ENCODE peak calls at places on chromosomes 16 and 17, in seven cellular contexts. One of them, this sample, is unnamed.

GRCh38 chr16:14455577-14455976 is 174.5 kb downstream of the PARN start:
- DNase-seq in transverse colon: no peak
- DNase-seq in thyroid gland: no peak
- DNase-seq in endothelial cell of umbilical vein: no peak
- DNase-seq in sigmoid colon: no peak
- DNase-seq in stomach: no peak
- DNase-seq in IMR-90: peak; percentile 73
- DNase-seq in this sample: no peak

GRCh38 chr17:66018786-66019185 is 173.1 kb downstream of the CEP112 start:
- DNase-seq in transverse colon: no peak
- DNase-seq in thyroid gland: no peak
- DNase-seq in endothelial cell of umbilical vein: peak; percentile 86
- DNase-seq in sigmoid colon: no peak
- DNase-seq in stomach: no peak
- DNase-seq in IMR-90: no peak
- DNase-seq in this sample: no peak

GRCh38 chr16:22073350-22073749 is 19.0 kb upstream of the VWA3A start:
- DNase-seq in transverse colon: no peak
- DNase-seq in thyroid gland: no peak
- DNase-seq in endothelial cell of umbilical vein: no peak
- DNase-seq in sigmoid colon: no peak
- DNase-seq in stomach: no peak
- DNase-seq in IMR-90: peak; percentile 15
- DNase-seq in this sample: no peak

GRCh38 chr17:66900126-66901010 is 64.1 kb upstream of the CACNG4 start:
- DNase-seq in transverse colon: no peak
- DNase-seq in thyroid gland: no peak
- DNase-seq in endothelial cell of umbilical vein: peak; percentile 6
- DNase-seq in sigmoid colon: no peak
- DNase-seq in stomach: no peak
- DNase-seq in IMR-90: peak; percentile 55
- DNase-seq in this sample: no peak

GRCh38 chr17:7613769-7614421 is 802 bp downstream of the FXR2 start:
- DNase-seq in transverse colon: no peak
- DNase-seq in thyroid gland: no peak
- DNase-seq in endothelial cell of umbilical vein: peak; percentile 21
- DNase-seq in sigmoid colon: peak; percentile 83
- DNase-seq in stomach: no peak
- DNase-seq in IMR-90: peak; percentile 50
- DNase-seq in this sample: no peak

GRCh38 chr16:54829691-54830090 is 101.0 kb upstream of the IRX5 start:
- DNase-seq in transverse colon: no peak
- DNase-seq in thyroid gland: no peak
- DNase-seq in endothelial cell of umbilical vein: no peak
- DNase-seq in sigmoid colon: no peak
- DNase-seq in stomach: no peak
- DNase-seq in IMR-90: no peak
- DNase-seq in this sample: no peak

GRCh38 chr16:81448154-81449131 is 3.8 kb downstream of the CMIP start:
- DNase-seq in transverse colon: peak; percentile 90
- DNase-seq in thyroid gland: no peak
- DNase-seq in endothelial cell of umbilical vein: no peak
- DNase-seq in sigmoid colon: no peak
- DNase-seq in stomach: peak; percentile 73
- DNase-seq in IMR-90: no peak
- DNase-seq in this sample: no peak

GRCh38 chr17:41555105-41555887 is 16.6 kb downstream of the KRT9 start:
- DNase-seq in transverse colon: peak; percentile 69
- DNase-seq in thyroid gland: no peak
- DNase-seq in endothelial cell of umbilical vein: peak; percentile 87
- DNase-seq in sigmoid colon: no peak
- DNase-seq in stomach: no peak
- DNase-seq in IMR-90: no peak
- DNase-seq in this sample: no peak

GRCh38 chr17:82807562-82807961 is 32.3 kb downstream of the ZNF750 start:
- DNase-seq in transverse colon: no peak
- DNase-seq in thyroid gland: no peak
- DNase-seq in endothelial cell of umbilical vein: no peak
- DNase-seq in sigmoid colon: no peak
- DNase-seq in stomach: no peak
- DNase-seq in IMR-90: no peak
- DNase-seq in this sample: no peak

GRCh38 chr17:10879110-10879509 is 41.2 kb upstream of the PIRT start:
- DNase-seq in transverse colon: peak; percentile 59
- DNase-seq in thyroid gland: peak; percentile 15
- DNase-seq in endothelial cell of umbilical vein: no peak
- DNase-seq in sigmoid colon: no peak
- DNase-seq in stomach: peak; percentile 50
- DNase-seq in IMR-90: no peak
- DNase-seq in this sample: peak; percentile 50

GRCh38 chr16:84532299-84532724 is 27.9 kb upstream of the MEAK7 start:
- DNase-seq in transverse colon: peak; percentile 24
- DNase-seq in thyroid gland: peak; percentile 63
- DNase-seq in endothelial cell of umbilical vein: peak; percentile 93
- DNase-seq in sigmoid colon: peak; percentile 78
- DNase-seq in stomach: no peak
- DNase-seq in IMR-90: peak; percentile 98
- DNase-seq in this sample: peak; percentile 72

GRCh38 chr17:1490643-1491405 is 1.7 kb downstream of the MYO1C start:
- DNase-seq in transverse colon: peak; percentile 84
- DNase-seq in thyroid gland: peak; percentile 63
- DNase-seq in endothelial cell of umbilical vein: peak; percentile 59
- DNase-seq in sigmoid colon: peak; percentile 83
- DNase-seq in stomach: peak; percentile 68
- DNase-seq in IMR-90: no peak
- DNase-seq in this sample: peak; percentile 54

GRCh38 chr17:19005789-19006430 is 1.3 kb upstream of the FAM83G start:
- DNase-seq in transverse colon: no peak
- DNase-seq in thyroid gland: no peak
- DNase-seq in endothelial cell of umbilical vein: no peak
- DNase-seq in sigmoid colon: no peak
- DNase-seq in stomach: no peak
- DNase-seq in IMR-90: no peak
- DNase-seq in this sample: no peak

GRCh38 chr16:50666658-50667496 is 14.2 kb downstream of the SNX20 start:
- DNase-seq in transverse colon: no peak
- DNase-seq in thyroid gland: no peak
- DNase-seq in endothelial cell of umbilical vein: no peak
- DNase-seq in sigmoid colon: no peak
- DNase-seq in stomach: no peak
- DNase-seq in IMR-90: no peak
- DNase-seq in this sample: no peak

GRCh38 chr17:62869885-62870580 is 61.9 kb upstream of the MARCHF10 start:
- DNase-seq in transverse colon: no peak
- DNase-seq in thyroid gland: no peak
- DNase-seq in endothelial cell of umbilical vein: no peak
- DNase-seq in sigmoid colon: no peak
- DNase-seq in stomach: no peak
- DNase-seq in IMR-90: peak; percentile 88
- DNase-seq in this sample: peak; percentile 38

GRCh38 chr17:41799366-41799765 is 12.4 kb downstream of the P3H4 start:
- DNase-seq in transverse colon: no peak
- DNase-seq in thyroid gland: no peak
- DNase-seq in endothelial cell of umbilical vein: no peak
- DNase-seq in sigmoid colon: no peak
- DNase-seq in stomach: no peak
- DNase-seq in IMR-90: no peak
- DNase-seq in this sample: no peak

GRCh38 chr16:88974080-88974479 is 2.9 kb downstream of the CBFA2T3 start:
- DNase-seq in transverse colon: no peak
- DNase-seq in thyroid gland: no peak
- DNase-seq in endothelial cell of umbilical vein: no peak
- DNase-seq in sigmoid colon: no peak
- DNase-seq in stomach: no peak
- DNase-seq in IMR-90: no peak
- DNase-seq in this sample: no peak
- H3K4me1 ChIP-seq in transverse colon: no peaks in the 10 kb centered on the region
- H3K4me1 ChIP-seq in thyroid gland: no peaks in the 10 kb centered on the region
- H3K4me1 ChIP-seq in endothelial cell of umbilical vein: peaks cover 4% of the 10 kb centered on the region
- H3K4me1 ChIP-seq in sigmoid colon: no peaks in the 10 kb centered on the region
- H3K4me1 ChIP-seq in stomach: no peaks in the 10 kb centered on the region
- H3K4me1 ChIP-seq in IMR-90: no peaks in the 10 kb centered on the region
- H3K4me1 ChIP-seq in this sample: no peaks in the 10 kb centered on the region

GRCh38 chr16:728131-728889 is 1.4 kb downstream of the HAGHL start:
- DNase-seq in transverse colon: peak; percentile 79
- DNase-seq in thyroid gland: peak; percentile 47
- DNase-seq in endothelial cell of umbilical vein: peak; percentile 55
- DNase-seq in sigmoid colon: peak; percentile 83
- DNase-seq in stomach: peak; percentile 69
- DNase-seq in IMR-90: peak; percentile 78
- DNase-seq in this sample: peak; percentile 78
- TF ChIP-seq POLR2A in transverse colon: no peak
- TF ChIP-seq POLR2A in thyroid gland: no peak
- TF ChIP-seq POLR2A in endothelial cell of umbilical vein: peak; percentile 17
- TF ChIP-seq POLR2A in sigmoid colon: no peak
- TF ChIP-seq POLR2A in stomach: no peak
- TF ChIP-seq POLR2A in IMR-90: peak; percentile 24
- TF ChIP-seq POLR2A in this sample: no peak

GRCh38 chr16:62665269-62665668 is 629.0 kb upstream of the CDH8 start:
- DNase-seq in transverse colon: no peak
- DNase-seq in thyroid gland: no peak
- DNase-seq in endothelial cell of umbilical vein: no peak
- DNase-seq in sigmoid colon: no peak
- DNase-seq in stomach: no peak
- DNase-seq in IMR-90: no peak
- DNase-seq in this sample: no peak
- H3K4me3 ChIP-seq in transverse colon: no peak overlapping the region
- H3K4me3 ChIP-seq in thyroid gland: no peak overlapping the region
- H3K4me3 ChIP-seq in endothelial cell of umbilical vein: no peak overlapping the region
- H3K4me3 ChIP-seq in sigmoid colon: no peak overlapping the region
- H3K4me3 ChIP-seq in stomach: no peak overlapping the region
- H3K4me3 ChIP-seq in IMR-90: no peak overlapping the region
- H3K4me3 ChIP-seq in this sample: no peak overlapping the region

DNA sequence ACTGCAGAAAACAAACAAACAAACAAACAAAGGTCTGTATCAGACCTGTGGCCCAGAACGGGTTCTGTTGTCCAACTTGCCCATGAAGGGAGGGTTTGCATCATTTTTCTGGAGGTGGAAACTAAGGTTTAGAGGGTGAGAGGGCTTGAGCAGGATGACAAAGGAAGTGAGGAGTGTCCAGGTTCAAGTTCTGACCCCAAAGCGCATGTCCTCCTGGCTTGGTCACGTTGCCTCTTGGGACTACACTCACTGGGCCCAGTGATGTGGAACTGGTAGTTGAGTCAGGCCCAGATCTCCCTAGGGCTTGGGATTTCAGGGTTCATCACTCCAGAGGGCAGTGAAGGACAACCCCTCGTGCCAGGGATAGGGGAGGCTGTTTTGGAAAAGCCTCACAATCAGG is 1.8 kb downstream of the SREBF1 start:
- DNase-seq in transverse colon: no peak
- DNase-seq in thyroid gland: peak; percentile 56
- DNase-seq in endothelial cell of umbilical vein: no peak
- DNase-seq in sigmoid colon: no peak
- DNase-seq in stomach: no peak
- DNase-seq in IMR-90: no peak
- DNase-seq in this sample: no peak
- H3K4me1 ChIP-seq in transverse colon: peaks cover 68% of the 10 kb centered on the region
- H3K4me1 ChIP-seq in thyroid gland: peaks cover 67% of the 10 kb centered on the region
- H3K4me1 ChIP-seq in endothelial cell of umbilical vein: peaks cover 43% of the 10 kb centered on the region
- H3K4me1 ChIP-seq in sigmoid colon: peaks cover 84% of the 10 kb centered on the region
- H3K4me1 ChIP-seq in stomach: peaks cover 75% of the 10 kb centered on the region
- H3K4me1 ChIP-seq in IMR-90: peaks cover 43% of the 10 kb centered on the region
- H3K4me1 ChIP-seq in this sample: peaks cover 59% of the 10 kb centered on the region

GRCh38 chr16:2816751-2817495 is at the start of gene PRSS21:
- DNase-seq in transverse colon: peak; percentile 8
- DNase-seq in thyroid gland: no peak
- DNase-seq in endothelial cell of umbilical vein: no peak
- DNase-seq in sigmoid colon: peak; percentile 63
- DNase-seq in stomach: no peak
- DNase-seq in IMR-90: no peak
- DNase-seq in this sample: no peak
- TF ChIP-seq POLR2A in transverse colon: no peak
- TF ChIP-seq POLR2A in thyroid gland: no peak
- TF ChIP-seq POLR2A in endothelial cell of umbilical vein: no peak
- TF ChIP-seq POLR2A in sigmoid colon: no peak
- TF ChIP-seq POLR2A in stomach: no peak
- TF ChIP-seq POLR2A in IMR-90: no peak
- TF ChIP-seq POLR2A in this sample: no peak

DNA sequence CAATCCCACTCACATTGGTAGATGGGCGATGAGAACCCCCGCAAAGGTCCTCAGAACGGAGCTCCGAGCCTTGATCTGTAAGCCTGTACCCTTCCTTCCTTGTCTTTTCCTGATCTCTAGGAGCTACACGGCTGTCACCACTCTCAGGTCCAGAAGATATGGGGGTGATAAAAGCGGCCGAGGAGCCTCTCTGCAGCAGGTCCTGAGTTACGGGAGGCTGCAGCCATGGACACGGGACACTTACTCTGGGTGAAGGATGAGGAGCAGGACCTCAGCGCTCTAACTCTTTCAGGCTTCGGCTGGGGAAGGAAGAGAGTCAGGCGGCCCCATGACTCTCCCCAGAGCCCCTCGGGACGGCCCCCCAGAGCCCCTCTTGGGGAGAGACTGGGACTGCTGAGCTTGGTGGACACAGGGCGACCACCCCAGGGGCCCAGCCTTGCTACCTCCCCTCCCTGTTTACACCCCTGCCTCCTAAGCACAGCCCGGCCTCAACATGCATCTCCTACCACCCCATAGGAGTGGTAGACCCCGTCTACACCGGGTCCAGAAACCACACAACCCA is 74.4 kb downstream of the SDK2 start:
- DNase-seq in transverse colon: no peak
- DNase-seq in thyroid gland: no peak
- DNase-seq in endothelial cell of umbilical vein: no peak
- DNase-seq in sigmoid colon: no peak
- DNase-seq in stomach: no peak
- DNase-seq in IMR-90: no peak
- DNase-seq in this sample: no peak
- H3K4me3 ChIP-seq in transverse colon: no peak overlapping the region
- H3K4me3 ChIP-seq in thyroid gland: no peak overlapping the region
- H3K4me3 ChIP-seq in endothelial cell of umbilical vein: no peak overlapping the region
- H3K4me3 ChIP-seq in sigmoid colon: no peak overlapping the region
- H3K4me3 ChIP-seq in stomach: no peak overlapping the region
- H3K4me3 ChIP-seq in IMR-90: no peak overlapping the region
- H3K4me3 ChIP-seq in this sample: no peak overlapping the region

DNA sequence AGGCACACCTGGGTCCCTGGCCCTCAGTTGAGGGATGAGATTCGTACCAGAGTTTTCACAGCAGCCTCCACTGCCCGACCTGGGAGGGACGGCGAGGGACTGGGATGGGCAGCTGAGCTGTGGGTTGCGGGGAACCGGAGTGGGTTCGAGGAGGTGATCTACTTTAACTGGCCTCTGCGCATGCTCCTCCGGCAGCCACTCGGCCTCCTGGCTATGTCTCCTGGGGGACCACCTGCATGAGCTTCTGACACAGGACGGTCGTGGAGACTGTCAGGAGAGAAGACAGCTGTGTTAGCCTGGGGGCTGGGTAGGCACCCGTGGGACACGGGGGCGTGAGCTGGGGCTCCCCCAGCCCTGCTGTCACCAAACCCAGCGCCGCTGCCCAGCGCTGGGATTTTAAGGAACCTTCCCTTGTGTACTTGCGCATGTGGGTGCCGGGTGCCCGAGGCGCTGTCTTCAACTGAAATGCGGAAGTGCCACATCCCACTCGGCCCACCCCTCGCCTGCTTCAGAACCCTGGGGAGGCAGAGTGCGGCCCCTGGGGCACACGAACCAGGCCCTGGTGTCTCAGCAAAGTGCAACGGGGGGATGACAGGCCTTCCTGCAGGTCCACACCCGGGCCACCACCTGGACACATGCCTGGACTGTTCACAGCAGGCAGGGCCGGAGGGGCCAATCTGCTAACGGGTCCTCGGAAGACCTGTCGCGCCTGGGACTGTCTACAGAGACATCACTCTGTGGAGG is 36.4 kb downstream of the SLC7A5 start:
- DNase-seq in transverse colon: no peak
- DNase-seq in thyroid gland: no peak
- DNase-seq in endothelial cell of umbilical vein: no peak
- DNase-seq in sigmoid colon: no peak
- DNase-seq in stomach: no peak
- DNase-seq in IMR-90: no peak
- DNase-seq in this sample: no peak
- H3K4me1 ChIP-seq in transverse colon: no peaks in the 10 kb centered on the region
- H3K4me1 ChIP-seq in thyroid gland: no peaks in the 10 kb centered on the region
- H3K4me1 ChIP-seq in endothelial cell of umbilical vein: peaks cover 19% of the 10 kb centered on the region
- H3K4me1 ChIP-seq in sigmoid colon: no peaks in the 10 kb centered on the region
- H3K4me1 ChIP-seq in stomach: no peaks in the 10 kb centered on the region
- H3K4me1 ChIP-seq in IMR-90: peaks cover 6% of the 10 kb centered on the region
- H3K4me1 ChIP-seq in this sample: peaks cover 14% of the 10 kb centered on the region